ENCODE peak calls at places on chromosomes 16 and 17, in seven cellular contexts. One of them, this sample, is unnamed.

GRCh38 chr17:42803074-42803883 is 4.6 kb downstream of the CNTD1 start:
- DNase-seq in HEK293T: no peak
- DNase-seq in T-cell: no peak
- DNase-seq in activated CD4-positive, alpha-beta T cell treated with anti-CD3 and anti-CD28 coated beads, Interleukin-2, amount 50 U/mL, for 1 hour: no peak
- DNase-seq in heart left ventricle: no peak
- DNase-seq in EH: no peak
- DNase-seq in T-helper 1 cell: no peak
- DNase-seq in this sample: no peak

GRCh38 chr16:47970291-47970931 is 185.4 kb downstream of the ABCC12 start:
- DNase-seq in HEK293T: peak
- DNase-seq in T-cell: no peak
- DNase-seq in activated CD4-positive, alpha-beta T cell treated with anti-CD3 and anti-CD28 coated beads, Interleukin-2, amount 50 U/mL, for 1 hour: no peak
- DNase-seq in heart left ventricle: no peak
- DNase-seq in EH: peak
- DNase-seq in T-helper 1 cell: no peak
- DNase-seq in this sample: no peak

GRCh38 chr16:177394-177822 is 928 bp downstream of the HBA1 start:
- DNase-seq in HEK293T: no peak
- DNase-seq in T-cell: no peak
- DNase-seq in activated CD4-positive, alpha-beta T cell treated with anti-CD3 and anti-CD28 coated beads, Interleukin-2, amount 50 U/mL, for 1 hour: no peak
- DNase-seq in heart left ventricle: no peak
- DNase-seq in EH: peak
- DNase-seq in T-helper 1 cell: no peak
- DNase-seq in this sample: no peak

GRCh38 chr17:76053230-76054111 is 18.8 kb downstream of the SRP68 start:
- DNase-seq in HEK293T: no peak
- DNase-seq in T-cell: no peak
- DNase-seq in activated CD4-positive, alpha-beta T cell treated with anti-CD3 and anti-CD28 coated beads, Interleukin-2, amount 50 U/mL, for 1 hour: no peak
- DNase-seq in heart left ventricle: no peak
- DNase-seq in EH: peak
- DNase-seq in T-helper 1 cell: no peak
- DNase-seq in this sample: no peak

GRCh38 chr17:41762391-41762790 is 24.1 kb downstream of the JUP start:
- DNase-seq in HEK293T: no peak
- DNase-seq in T-cell: no peak
- DNase-seq in activated CD4-positive, alpha-beta T cell treated with anti-CD3 and anti-CD28 coated beads, Interleukin-2, amount 50 U/mL, for 1 hour: no peak
- DNase-seq in heart left ventricle: no peak
- DNase-seq in EH: no peak
- DNase-seq in T-helper 1 cell: no peak
- DNase-seq in this sample: no peak

GRCh38 chr16:77873066-77873465 is 84.7 kb downstream of the VAT1L start:
- DNase-seq in HEK293T: no peak
- DNase-seq in T-cell: no peak
- DNase-seq in activated CD4-positive, alpha-beta T cell treated with anti-CD3 and anti-CD28 coated beads, Interleukin-2, amount 50 U/mL, for 1 hour: no peak
- DNase-seq in heart left ventricle: no peak
- DNase-seq in EH: no peak
- DNase-seq in T-helper 1 cell: no peak
- DNase-seq in this sample: no peak

GRCh38 chr16:90026135-90026534 is 6.9 kb upstream of the DBNDD1 start:
- DNase-seq in HEK293T: no peak
- DNase-seq in T-cell: no peak
- DNase-seq in activated CD4-positive, alpha-beta T cell treated with anti-CD3 and anti-CD28 coated beads, Interleukin-2, amount 50 U/mL, for 1 hour: no peak
- DNase-seq in heart left ventricle: no peak
- DNase-seq in EH: no peak
- DNase-seq in T-helper 1 cell: no peak
- DNase-seq in this sample: no peak

GRCh38 chr17:65498831-65499230 is 62.6 kb downstream of the AXIN2 start:
- DNase-seq in HEK293T: no peak
- DNase-seq in T-cell: no peak
- DNase-seq in activated CD4-positive, alpha-beta T cell treated with anti-CD3 and anti-CD28 coated beads, Interleukin-2, amount 50 U/mL, for 1 hour: no peak
- DNase-seq in heart left ventricle: no peak
- DNase-seq in EH: no peak
- DNase-seq in T-helper 1 cell: no peak
- DNase-seq in this sample: no peak

GRCh38 chr17:73571524-73572130 is 72.6 kb downstream of the SDK2 start:
- DNase-seq in HEK293T: no peak
- DNase-seq in T-cell: no peak
- DNase-seq in activated CD4-positive, alpha-beta T cell treated with anti-CD3 and anti-CD28 coated beads, Interleukin-2, amount 50 U/mL, for 1 hour: no peak
- DNase-seq in heart left ventricle: no peak
- DNase-seq in EH: no peak
- DNase-seq in T-helper 1 cell: no peak
- DNase-seq in this sample: no peak

GRCh38 chr17:7551396-7551795 is 2.5 kb downstream of the TNFSF12 start:
- DNase-seq in HEK293T: no peak
- DNase-seq in T-cell: no peak
- DNase-seq in activated CD4-positive, alpha-beta T cell treated with anti-CD3 and anti-CD28 coated beads, Interleukin-2, amount 50 U/mL, for 1 hour: no peak
- DNase-seq in heart left ventricle: no peak
- DNase-seq in EH: no peak
- DNase-seq in T-helper 1 cell: no peak
- DNase-seq in this sample: no peak

GRCh38 chr17:49836111-49837030 is 11.5 kb downstream of the TAC4 start:
- DNase-seq in HEK293T: no peak
- DNase-seq in T-cell: no peak
- DNase-seq in activated CD4-positive, alpha-beta T cell treated with anti-CD3 and anti-CD28 coated beads, Interleukin-2, amount 50 U/mL, for 1 hour: no peak
- DNase-seq in heart left ventricle: no peak
- DNase-seq in EH: peak
- DNase-seq in T-helper 1 cell: no peak
- DNase-seq in this sample: no peak

GRCh38 chr16:54048994-54049929 is 237.3 kb downstream of the IRX3 start:
- DNase-seq in HEK293T: no peak
- DNase-seq in T-cell: no peak
- DNase-seq in activated CD4-positive, alpha-beta T cell treated with anti-CD3 and anti-CD28 coated beads, Interleukin-2, amount 50 U/mL, for 1 hour: no peak
- DNase-seq in heart left ventricle: no peak
- DNase-seq in EH: no peak
- DNase-seq in T-helper 1 cell: no peak
- DNase-seq in this sample: no peak

GRCh38 chr16:20901441-20902112 is 1.0 kb downstream of the LYRM1 start:
- DNase-seq in HEK293T: peak
- DNase-seq in T-cell: no peak
- DNase-seq in activated CD4-positive, alpha-beta T cell treated with anti-CD3 and anti-CD28 coated beads, Interleukin-2, amount 50 U/mL, for 1 hour: peak
- DNase-seq in heart left ventricle: peak
- DNase-seq in EH: peak
- DNase-seq in T-helper 1 cell: peak
- DNase-seq in this sample: no peak

GRCh38 chr16:12100124-12100647 is 123.7 kb downstream of the SNX29 start:
- DNase-seq in HEK293T: no peak
- DNase-seq in T-cell: no peak
- DNase-seq in activated CD4-positive, alpha-beta T cell treated with anti-CD3 and anti-CD28 coated beads, Interleukin-2, amount 50 U/mL, for 1 hour: no peak
- DNase-seq in heart left ventricle: no peak
- DNase-seq in EH: no peak
- DNase-seq in T-helper 1 cell: no peak
- DNase-seq in this sample: no peak

GRCh38 chr16:68800257-68800875 is 43.0 kb upstream of the TANGO6 start:
- DNase-seq in HEK293T: peak
- DNase-seq in T-cell: peak
- DNase-seq in activated CD4-positive, alpha-beta T cell treated with anti-CD3 and anti-CD28 coated beads, Interleukin-2, amount 50 U/mL, for 1 hour: peak
- DNase-seq in heart left ventricle: peak
- DNase-seq in EH: peak
- DNase-seq in T-helper 1 cell: peak
- DNase-seq in this sample: no peak

GRCh38 chr17:78925234-78925633 is at the start of gene TIMP2:
- DNase-seq in HEK293T: peak
- DNase-seq in T-cell: peak
- DNase-seq in activated CD4-positive, alpha-beta T cell treated with anti-CD3 and anti-CD28 coated beads, Interleukin-2, amount 50 U/mL, for 1 hour: peak
- DNase-seq in heart left ventricle: peak
- DNase-seq in EH: peak
- DNase-seq in T-helper 1 cell: peak
- DNase-seq in this sample: peak

GRCh38 chr16:17447273-17447672 is 23.5 kb downstream of the XYLT1 start:
- DNase-seq in HEK293T: no peak
- DNase-seq in T-cell: no peak
- DNase-seq in activated CD4-positive, alpha-beta T cell treated with anti-CD3 and anti-CD28 coated beads, Interleukin-2, amount 50 U/mL, for 1 hour: no peak
- DNase-seq in heart left ventricle: no peak
- DNase-seq in EH: no peak
- DNase-seq in T-helper 1 cell: no peak
- DNase-seq in this sample: no peak

GRCh38 chr17:36674278-36674650 is 72.9 kb downstream of the MRM1 start:
- DNase-seq in HEK293T: no peak
- DNase-seq in T-cell: peak
- DNase-seq in activated CD4-positive, alpha-beta T cell treated with anti-CD3 and anti-CD28 coated beads, Interleukin-2, amount 50 U/mL, for 1 hour: peak
- DNase-seq in heart left ventricle: no peak
- DNase-seq in EH: no peak
- DNase-seq in T-helper 1 cell: peak
- DNase-seq in this sample: peak

GRCh38 chr17:835263-835662 is 53.1 kb downstream of the MRM3 start:
- DNase-seq in HEK293T: no peak
- DNase-seq in T-cell: no peak
- DNase-seq in activated CD4-positive, alpha-beta T cell treated with anti-CD3 and anti-CD28 coated beads, Interleukin-2, amount 50 U/mL, for 1 hour: no peak
- DNase-seq in heart left ventricle: no peak
- DNase-seq in EH: peak
- DNase-seq in T-helper 1 cell: no peak
- DNase-seq in this sample: no peak

GRCh38 chr17:81582769-81583168 is 30.6 kb upstream of the FAAP100 start:
- DNase-seq in HEK293T: no peak
- DNase-seq in T-cell: no peak
- DNase-seq in activated CD4-positive, alpha-beta T cell treated with anti-CD3 and anti-CD28 coated beads, Interleukin-2, amount 50 U/mL, for 1 hour: no peak
- DNase-seq in heart left ventricle: no peak
- DNase-seq in EH: no peak
- DNase-seq in T-helper 1 cell: no peak
- DNase-seq in this sample: no peak

This sample was measured in naive thymus-derived CD4-positive, alpha-beta T cell.